ENCODE peak calls at places on chromosomes 7 and 10, in nine cellular contexts. One of them, this sample, is unnamed.

GRCh38 chr10:48801026-48801425 is 116.4 kb downstream of the WDFY4 start:
- DNase-seq in GF-D8: no peak
- DNase-seq in stimulated activated CD8-positive, alpha-beta memory T cell treated with anti-CD3 and anti-CD28 coated beads, Interleukin-15, amount 100 ng/mL, for 24 hours: no peak
- DNase-seq in activated naive CD8-positive, alpha-beta T cell treated with anti-CD3 and anti-CD28 coated beads, Interleukin-2, amount 50 U/mL, for 24 hours: no peak
- DNase-seq in neural progenitor cell: no peak
- DNase-seq in COR-L47: no peak
- DNase-seq in kidney epithelial cell: no peak
- DNase-seq in T-helper 17 cell: no peak
- DNase-seq in NCI-H1092 treated with DMSO at 0.1 percent for 48 hours: no peak
- DNase-seq in this sample: no peak

GRCh38 chr7:35362341-35362740 is 108.4 kb upstream of the TBX20 start:
- DNase-seq in GF-D8: no peak
- DNase-seq in stimulated activated CD8-positive, alpha-beta memory T cell treated with anti-CD3 and anti-CD28 coated beads, Interleukin-15, amount 100 ng/mL, for 24 hours: no peak
- DNase-seq in activated naive CD8-positive, alpha-beta T cell treated with anti-CD3 and anti-CD28 coated beads, Interleukin-2, amount 50 U/mL, for 24 hours: no peak
- DNase-seq in neural progenitor cell: no peak
- DNase-seq in COR-L47: no peak
- DNase-seq in kidney epithelial cell: no peak
- DNase-seq in T-helper 17 cell: no peak
- DNase-seq in NCI-H1092 treated with DMSO at 0.1 percent for 48 hours: no peak
- DNase-seq in this sample: no peak

GRCh38 chr7:142158741-142159496 is 47.4 kb downstream of the MGAM2 start:
- DNase-seq in GF-D8: no peak
- DNase-seq in stimulated activated CD8-positive, alpha-beta memory T cell treated with anti-CD3 and anti-CD28 coated beads, Interleukin-15, amount 100 ng/mL, for 24 hours: no peak
- DNase-seq in activated naive CD8-positive, alpha-beta T cell treated with anti-CD3 and anti-CD28 coated beads, Interleukin-2, amount 50 U/mL, for 24 hours: no peak
- DNase-seq in neural progenitor cell: no peak
- DNase-seq in COR-L47: peak; percentile 89
- DNase-seq in kidney epithelial cell: no peak
- DNase-seq in T-helper 17 cell: no peak
- DNase-seq in NCI-H1092 treated with DMSO at 0.1 percent for 48 hours: no peak
- DNase-seq in this sample: no peak

GRCh38 chr7:3039787-3040186 is 3.9 kb downstream of the CARD11 start:
- DNase-seq in GF-D8: no peak
- DNase-seq in stimulated activated CD8-positive, alpha-beta memory T cell treated with anti-CD3 and anti-CD28 coated beads, Interleukin-15, amount 100 ng/mL, for 24 hours: no peak
- DNase-seq in activated naive CD8-positive, alpha-beta T cell treated with anti-CD3 and anti-CD28 coated beads, Interleukin-2, amount 50 U/mL, for 24 hours: no peak
- DNase-seq in neural progenitor cell: no peak
- DNase-seq in COR-L47: no peak
- DNase-seq in kidney epithelial cell: no peak
- DNase-seq in T-helper 17 cell: no peak
- DNase-seq in NCI-H1092 treated with DMSO at 0.1 percent for 48 hours: no peak
- DNase-seq in this sample: no peak

GRCh38 chr10:130792096-130792845 is 519.2 kb downstream of the TCERG1L start:
- DNase-seq in GF-D8: no peak
- DNase-seq in stimulated activated CD8-positive, alpha-beta memory T cell treated with anti-CD3 and anti-CD28 coated beads, Interleukin-15, amount 100 ng/mL, for 24 hours: no peak
- DNase-seq in activated naive CD8-positive, alpha-beta T cell treated with anti-CD3 and anti-CD28 coated beads, Interleukin-2, amount 50 U/mL, for 24 hours: no peak
- DNase-seq in neural progenitor cell: no peak
- DNase-seq in COR-L47: no peak
- DNase-seq in kidney epithelial cell: no peak
- DNase-seq in T-helper 17 cell: no peak
- DNase-seq in NCI-H1092 treated with DMSO at 0.1 percent for 48 hours: no peak
- DNase-seq in this sample: no peak

GRCh38 chr7:129160161-129160911 is 15.8 kb downstream of the TSPAN33 start:
- DNase-seq in GF-D8: no peak
- DNase-seq in stimulated activated CD8-positive, alpha-beta memory T cell treated with anti-CD3 and anti-CD28 coated beads, Interleukin-15, amount 100 ng/mL, for 24 hours: no peak
- DNase-seq in activated naive CD8-positive, alpha-beta T cell treated with anti-CD3 and anti-CD28 coated beads, Interleukin-2, amount 50 U/mL, for 24 hours: no peak
- DNase-seq in neural progenitor cell: peak; percentile 87
- DNase-seq in COR-L47: peak; percentile 78
- DNase-seq in kidney epithelial cell: no peak
- DNase-seq in T-helper 17 cell: no peak
- DNase-seq in NCI-H1092 treated with DMSO at 0.1 percent for 48 hours: peak; percentile 36
- DNase-seq in this sample: no peak

GRCh38 chr7:81638216-81638615 is 131.6 kb downstream of the HGF start:
- DNase-seq in GF-D8: no peak
- DNase-seq in stimulated activated CD8-positive, alpha-beta memory T cell treated with anti-CD3 and anti-CD28 coated beads, Interleukin-15, amount 100 ng/mL, for 24 hours: no peak
- DNase-seq in activated naive CD8-positive, alpha-beta T cell treated with anti-CD3 and anti-CD28 coated beads, Interleukin-2, amount 50 U/mL, for 24 hours: no peak
- DNase-seq in neural progenitor cell: no peak
- DNase-seq in COR-L47: no peak
- DNase-seq in kidney epithelial cell: no peak
- DNase-seq in T-helper 17 cell: no peak
- DNase-seq in NCI-H1092 treated with DMSO at 0.1 percent for 48 hours: peak; percentile 19
- DNase-seq in this sample: no peak

GRCh38 chr7:12596225-12596790 is 25.8 kb downstream of the SCIN start:
- DNase-seq in GF-D8: no peak
- DNase-seq in stimulated activated CD8-positive, alpha-beta memory T cell treated with anti-CD3 and anti-CD28 coated beads, Interleukin-15, amount 100 ng/mL, for 24 hours: no peak
- DNase-seq in activated naive CD8-positive, alpha-beta T cell treated with anti-CD3 and anti-CD28 coated beads, Interleukin-2, amount 50 U/mL, for 24 hours: no peak
- DNase-seq in neural progenitor cell: no peak
- DNase-seq in COR-L47: no peak
- DNase-seq in kidney epithelial cell: no peak
- DNase-seq in T-helper 17 cell: no peak
- DNase-seq in NCI-H1092 treated with DMSO at 0.1 percent for 48 hours: no peak
- DNase-seq in this sample: no peak

GRCh38 chr10:124091646-124092269 is 1.6 kb downstream of the CHST15 start:
- DNase-seq in GF-D8: no peak
- DNase-seq in stimulated activated CD8-positive, alpha-beta memory T cell treated with anti-CD3 and anti-CD28 coated beads, Interleukin-15, amount 100 ng/mL, for 24 hours: no peak
- DNase-seq in activated naive CD8-positive, alpha-beta T cell treated with anti-CD3 and anti-CD28 coated beads, Interleukin-2, amount 50 U/mL, for 24 hours: no peak
- DNase-seq in neural progenitor cell: peak; percentile 62
- DNase-seq in COR-L47: no peak
- DNase-seq in kidney epithelial cell: no peak
- DNase-seq in T-helper 17 cell: no peak
- DNase-seq in NCI-H1092 treated with DMSO at 0.1 percent for 48 hours: peak; percentile 11
- DNase-seq in this sample: no peak

GRCh38 chr7:159177270-159178036 is 32.8 kb upstream of the VIPR2 start:
- DNase-seq in GF-D8: no peak
- DNase-seq in stimulated activated CD8-positive, alpha-beta memory T cell treated with anti-CD3 and anti-CD28 coated beads, Interleukin-15, amount 100 ng/mL, for 24 hours: no peak
- DNase-seq in activated naive CD8-positive, alpha-beta T cell treated with anti-CD3 and anti-CD28 coated beads, Interleukin-2, amount 50 U/mL, for 24 hours: no peak
- DNase-seq in neural progenitor cell: no peak
- DNase-seq in COR-L47: no peak
- DNase-seq in kidney epithelial cell: no peak
- DNase-seq in T-helper 17 cell: no peak
- DNase-seq in NCI-H1092 treated with DMSO at 0.1 percent for 48 hours: no peak
- DNase-seq in this sample: no peak

GRCh38 chr10:91804126-91804510 is 5.9 kb downstream of the TNKS2 start:
- DNase-seq in GF-D8: no peak
- DNase-seq in stimulated activated CD8-positive, alpha-beta memory T cell treated with anti-CD3 and anti-CD28 coated beads, Interleukin-15, amount 100 ng/mL, for 24 hours: no peak
- DNase-seq in activated naive CD8-positive, alpha-beta T cell treated with anti-CD3 and anti-CD28 coated beads, Interleukin-2, amount 50 U/mL, for 24 hours: no peak
- DNase-seq in neural progenitor cell: no peak
- DNase-seq in COR-L47: no peak
- DNase-seq in kidney epithelial cell: no peak
- DNase-seq in T-helper 17 cell: no peak
- DNase-seq in NCI-H1092 treated with DMSO at 0.1 percent for 48 hours: no peak
- DNase-seq in this sample: no peak

GRCh38 chr10:98572594-98572993 is 125.9 kb upstream of the HPS1 start:
- DNase-seq in GF-D8: no peak
- DNase-seq in stimulated activated CD8-positive, alpha-beta memory T cell treated with anti-CD3 and anti-CD28 coated beads, Interleukin-15, amount 100 ng/mL, for 24 hours: no peak
- DNase-seq in activated naive CD8-positive, alpha-beta T cell treated with anti-CD3 and anti-CD28 coated beads, Interleukin-2, amount 50 U/mL, for 24 hours: no peak
- DNase-seq in neural progenitor cell: no peak
- DNase-seq in COR-L47: no peak
- DNase-seq in kidney epithelial cell: no peak
- DNase-seq in T-helper 17 cell: no peak
- DNase-seq in NCI-H1092 treated with DMSO at 0.1 percent for 48 hours: no peak
- DNase-seq in this sample: no peak

GRCh38 chr7:80785961-80786360 is 132.9 kb downstream of the SEMA3C start:
- DNase-seq in GF-D8: no peak
- DNase-seq in stimulated activated CD8-positive, alpha-beta memory T cell treated with anti-CD3 and anti-CD28 coated beads, Interleukin-15, amount 100 ng/mL, for 24 hours: no peak
- DNase-seq in activated naive CD8-positive, alpha-beta T cell treated with anti-CD3 and anti-CD28 coated beads, Interleukin-2, amount 50 U/mL, for 24 hours: no peak
- DNase-seq in neural progenitor cell: no peak
- DNase-seq in COR-L47: no peak
- DNase-seq in kidney epithelial cell: no peak
- DNase-seq in T-helper 17 cell: no peak
- DNase-seq in NCI-H1092 treated with DMSO at 0.1 percent for 48 hours: no peak
- DNase-seq in this sample: no peak

GRCh38 chr7:157568785-157569584 is 232.2 kb downstream of the DNAJB6 start:
- DNase-seq in GF-D8: peak; percentile 47
- DNase-seq in stimulated activated CD8-positive, alpha-beta memory T cell treated with anti-CD3 and anti-CD28 coated beads, Interleukin-15, amount 100 ng/mL, for 24 hours: peak; percentile 11
- DNase-seq in activated naive CD8-positive, alpha-beta T cell treated with anti-CD3 and anti-CD28 coated beads, Interleukin-2, amount 50 U/mL, for 24 hours: peak; percentile 57
- DNase-seq in neural progenitor cell: peak; percentile 62
- DNase-seq in COR-L47: peak; percentile 94
- DNase-seq in kidney epithelial cell: peak; percentile 16
- DNase-seq in T-helper 17 cell: peak; percentile 23
- DNase-seq in NCI-H1092 treated with DMSO at 0.1 percent for 48 hours: peak; percentile 95
- DNase-seq in this sample: peak; percentile 56

GRCh38 chr10:58027431-58027830 is 240.3 kb downstream of the IPMK start:
- DNase-seq in GF-D8: no peak
- DNase-seq in stimulated activated CD8-positive, alpha-beta memory T cell treated with anti-CD3 and anti-CD28 coated beads, Interleukin-15, amount 100 ng/mL, for 24 hours: no peak
- DNase-seq in activated naive CD8-positive, alpha-beta T cell treated with anti-CD3 and anti-CD28 coated beads, Interleukin-2, amount 50 U/mL, for 24 hours: no peak
- DNase-seq in neural progenitor cell: peak; percentile 4
- DNase-seq in COR-L47: peak; percentile 25
- DNase-seq in kidney epithelial cell: no peak
- DNase-seq in T-helper 17 cell: no peak
- DNase-seq in NCI-H1092 treated with DMSO at 0.1 percent for 48 hours: no peak
- DNase-seq in this sample: no peak

GRCh38 chr10:6348091-6348862 is 145.5 kb downstream of the PFKFB3 start:
- DNase-seq in GF-D8: peak; percentile 90
- DNase-seq in stimulated activated CD8-positive, alpha-beta memory T cell treated with anti-CD3 and anti-CD28 coated beads, Interleukin-15, amount 100 ng/mL, for 24 hours: peak; percentile 40
- DNase-seq in activated naive CD8-positive, alpha-beta T cell treated with anti-CD3 and anti-CD28 coated beads, Interleukin-2, amount 50 U/mL, for 24 hours: peak; percentile 83
- DNase-seq in neural progenitor cell: no peak
- DNase-seq in COR-L47: no peak
- DNase-seq in kidney epithelial cell: peak; percentile 74
- DNase-seq in T-helper 17 cell: peak; percentile 57
- DNase-seq in NCI-H1092 treated with DMSO at 0.1 percent for 48 hours: no peak
- DNase-seq in this sample: peak; percentile 82

GRCh38 chr7:17646181-17646956 is 293.9 kb downstream of the SNX13 start:
- DNase-seq in GF-D8: no peak
- DNase-seq in stimulated activated CD8-positive, alpha-beta memory T cell treated with anti-CD3 and anti-CD28 coated beads, Interleukin-15, amount 100 ng/mL, for 24 hours: no peak
- DNase-seq in activated naive CD8-positive, alpha-beta T cell treated with anti-CD3 and anti-CD28 coated beads, Interleukin-2, amount 50 U/mL, for 24 hours: no peak
- DNase-seq in neural progenitor cell: no peak
- DNase-seq in COR-L47: no peak
- DNase-seq in kidney epithelial cell: no peak
- DNase-seq in T-helper 17 cell: no peak
- DNase-seq in NCI-H1092 treated with DMSO at 0.1 percent for 48 hours: peak; percentile 15
- DNase-seq in this sample: no peak

GRCh38 chr7:907158-907980 is 31.0 kb downstream of the GET4 start:
- DNase-seq in GF-D8: no peak
- DNase-seq in stimulated activated CD8-positive, alpha-beta memory T cell treated with anti-CD3 and anti-CD28 coated beads, Interleukin-15, amount 100 ng/mL, for 24 hours: no peak
- DNase-seq in activated naive CD8-positive, alpha-beta T cell treated with anti-CD3 and anti-CD28 coated beads, Interleukin-2, amount 50 U/mL, for 24 hours: no peak
- DNase-seq in neural progenitor cell: no peak
- DNase-seq in COR-L47: no peak
- DNase-seq in kidney epithelial cell: no peak
- DNase-seq in T-helper 17 cell: no peak
- DNase-seq in NCI-H1092 treated with DMSO at 0.1 percent for 48 hours: no peak
- DNase-seq in this sample: no peak

GRCh38 chr7:30920584-30921539 is 9.2 kb downstream of the AQP1 start:
- DNase-seq in GF-D8: no peak
- DNase-seq in stimulated activated CD8-positive, alpha-beta memory T cell treated with anti-CD3 and anti-CD28 coated beads, Interleukin-15, amount 100 ng/mL, for 24 hours: no peak
- DNase-seq in activated naive CD8-positive, alpha-beta T cell treated with anti-CD3 and anti-CD28 coated beads, Interleukin-2, amount 50 U/mL, for 24 hours: no peak
- DNase-seq in neural progenitor cell: no peak
- DNase-seq in COR-L47: no peak
- DNase-seq in kidney epithelial cell: no peak
- DNase-seq in T-helper 17 cell: peak; percentile 7
- DNase-seq in NCI-H1092 treated with DMSO at 0.1 percent for 48 hours: no peak
- DNase-seq in this sample: no peak

GRCh38 chr10:89391882-89392756 is at the start of gene IFIT1:
- DNase-seq in GF-D8: peak; percentile 37
- DNase-seq in stimulated activated CD8-positive, alpha-beta memory T cell treated with anti-CD3 and anti-CD28 coated beads, Interleukin-15, amount 100 ng/mL, for 24 hours: no peak
- DNase-seq in activated naive CD8-positive, alpha-beta T cell treated with anti-CD3 and anti-CD28 coated beads, Interleukin-2, amount 50 U/mL, for 24 hours: peak; percentile 23
- DNase-seq in neural progenitor cell: peak; percentile 60
- DNase-seq in COR-L47: peak; percentile 9
- DNase-seq in kidney epithelial cell: peak; percentile 89
- DNase-seq in T-helper 17 cell: no peak
- DNase-seq in NCI-H1092 treated with DMSO at 0.1 percent for 48 hours: no peak
- DNase-seq in this sample: peak; percentile 21

GRCh38 chr10:117647306-117647705 is 104.8 kb downstream of the EMX2 start:
- DNase-seq in GF-D8: no peak
- DNase-seq in stimulated activated CD8-positive, alpha-beta memory T cell treated with anti-CD3 and anti-CD28 coated beads, Interleukin-15, amount 100 ng/mL, for 24 hours: no peak
- DNase-seq in activated naive CD8-positive, alpha-beta T cell treated with anti-CD3 and anti-CD28 coated beads, Interleukin-2, amount 50 U/mL, for 24 hours: no peak
- DNase-seq in neural progenitor cell: no peak
- DNase-seq in COR-L47: no peak
- DNase-seq in kidney epithelial cell: no peak
- DNase-seq in T-helper 17 cell: no peak
- DNase-seq in NCI-H1092 treated with DMSO at 0.1 percent for 48 hours: no peak
- DNase-seq in this sample: no peak